ENCODE peak calls at places on chromosomes 2 and 18, in six cellular contexts. One of them, this sample, is unnamed.

GRCh38 chr2:28035816-28036215 is 145.3 kb downstream of the BABAM2 start:
- DNase-seq in activated naive CD8-positive, alpha-beta T cell treated with anti-CD3 and anti-CD28 coated beads, Interleukin-2, amount 10 ng/mL, durations not matched to agents 7 days and 5 days: no peak
- DNase-seq in left cardiac atrium: no peak
- DNase-seq in progenitor cell of endocrine pancreas: no peak
- DNase-seq in NCI-H510A: no peak
- DNase-seq in activated CD8-positive, alpha-beta memory T cell treated with anti-CD3 and anti-CD28 coated beads, Interleukin-2, amount 50 U/mL, for 48 hours: no peak
- DNase-seq in this sample: no peak

GRCh38 chr2:200350796-200351195 is 44.3 kb downstream of the SPATS2L start:
- DNase-seq in left cardiac atrium: no peak
- DNase-seq in activated CD8-positive, alpha-beta memory T cell treated with anti-CD3 and anti-CD28 coated beads, Interleukin-2, amount 50 U/mL, for 48 hours: no peak
- DNase-seq in activated naive CD8-positive, alpha-beta T cell treated with anti-CD3 and anti-CD28 coated beads, Interleukin-2, amount 10 ng/mL, durations not matched to agents 7 days and 5 days: no peak
- DNase-seq in progenitor cell of endocrine pancreas: no peak
- DNase-seq in NCI-H510A: no peak
- DNase-seq in this sample: no peak

GRCh38 chr2:47274054-47274779 is 119.1 kb upstream of the STPG4 start:
- DNase-seq in activated CD8-positive, alpha-beta memory T cell treated with anti-CD3 and anti-CD28 coated beads, Interleukin-2, amount 50 U/mL, for 48 hours: no peak
- DNase-seq in activated naive CD8-positive, alpha-beta T cell treated with anti-CD3 and anti-CD28 coated beads, Interleukin-2, amount 10 ng/mL, durations not matched to agents 7 days and 5 days: no peak
- DNase-seq in progenitor cell of endocrine pancreas: no peak
- DNase-seq in NCI-H510A: no peak
- DNase-seq in left cardiac atrium: no peak
- DNase-seq in this sample: no peak

GRCh38 chr2:172283476-172283875 is 143.9 kb upstream of the ITGA6 start:
- DNase-seq in activated CD8-positive, alpha-beta memory T cell treated with anti-CD3 and anti-CD28 coated beads, Interleukin-2, amount 50 U/mL, for 48 hours: no peak
- DNase-seq in NCI-H510A: no peak
- DNase-seq in progenitor cell of endocrine pancreas: no peak
- DNase-seq in activated naive CD8-positive, alpha-beta T cell treated with anti-CD3 and anti-CD28 coated beads, Interleukin-2, amount 10 ng/mL, durations not matched to agents 7 days and 5 days: no peak
- DNase-seq in left cardiac atrium: no peak
- DNase-seq in this sample: no peak

GRCh38 chr18:12032786-12033642 is 51.7 kb downstream of the IMPA2 start:
- DNase-seq in activated naive CD8-positive, alpha-beta T cell treated with anti-CD3 and anti-CD28 coated beads, Interleukin-2, amount 10 ng/mL, durations not matched to agents 7 days and 5 days: no peak
- DNase-seq in activated CD8-positive, alpha-beta memory T cell treated with anti-CD3 and anti-CD28 coated beads, Interleukin-2, amount 50 U/mL, for 48 hours: no peak
- DNase-seq in left cardiac atrium: no peak
- DNase-seq in progenitor cell of endocrine pancreas: no peak
- DNase-seq in NCI-H510A: no peak
- DNase-seq in this sample: no peak

GRCh38 chr2:99336780-99337163 is 417 bp upstream of the EIF5B start:
- DNase-seq in left cardiac atrium: no peak
- DNase-seq in activated CD8-positive, alpha-beta memory T cell treated with anti-CD3 and anti-CD28 coated beads, Interleukin-2, amount 50 U/mL, for 48 hours: no peak
- DNase-seq in progenitor cell of endocrine pancreas: no peak
- DNase-seq in NCI-H510A: no peak
- DNase-seq in activated naive CD8-positive, alpha-beta T cell treated with anti-CD3 and anti-CD28 coated beads, Interleukin-2, amount 10 ng/mL, durations not matched to agents 7 days and 5 days: no peak
- DNase-seq in this sample: no peak

GRCh38 chr2:107235491-107236254 is 349.7 kb upstream of the ST6GAL2 start:
- DNase-seq in progenitor cell of endocrine pancreas: no peak
- DNase-seq in activated CD8-positive, alpha-beta memory T cell treated with anti-CD3 and anti-CD28 coated beads, Interleukin-2, amount 50 U/mL, for 48 hours: no peak
- DNase-seq in NCI-H510A: no peak
- DNase-seq in activated naive CD8-positive, alpha-beta T cell treated with anti-CD3 and anti-CD28 coated beads, Interleukin-2, amount 10 ng/mL, durations not matched to agents 7 days and 5 days: no peak
- DNase-seq in left cardiac atrium: no peak
- DNase-seq in this sample: no peak

GRCh38 chr2:172253190-172254052 is 150.7 kb upstream of the DLX2 start:
- DNase-seq in progenitor cell of endocrine pancreas: no peak
- DNase-seq in left cardiac atrium: peak
- DNase-seq in NCI-H510A: no peak
- DNase-seq in activated CD8-positive, alpha-beta memory T cell treated with anti-CD3 and anti-CD28 coated beads, Interleukin-2, amount 50 U/mL, for 48 hours: peak
- DNase-seq in activated naive CD8-positive, alpha-beta T cell treated with anti-CD3 and anti-CD28 coated beads, Interleukin-2, amount 10 ng/mL, durations not matched to agents 7 days and 5 days: peak
- DNase-seq in this sample: no peak

GRCh38 chr18:10536270-10536669 is 10.4 kb downstream of the NAPG start:
- DNase-seq in progenitor cell of endocrine pancreas: no peak
- DNase-seq in activated CD8-positive, alpha-beta memory T cell treated with anti-CD3 and anti-CD28 coated beads, Interleukin-2, amount 50 U/mL, for 48 hours: no peak
- DNase-seq in NCI-H510A: no peak
- DNase-seq in left cardiac atrium: no peak
- DNase-seq in activated naive CD8-positive, alpha-beta T cell treated with anti-CD3 and anti-CD28 coated beads, Interleukin-2, amount 10 ng/mL, durations not matched to agents 7 days and 5 days: no peak
- DNase-seq in this sample: no peak

This sample was measured in lower lobe of right lung.